ENCODE peak calls at places on chromosomes 1 and 21, in ten cellular contexts. D, L, X, O, N, Z, Q, F, R and G are unnamed samples.

GRCh38 chr1:216015116-216015515 is 408.1 kb downstream of the USH2A start:
- DNase-seq in D (no peak), L (no peak), X (no peak), O (no peak), N (no peak), Z (no peak), Q (no peak), F (no peak), R (no peak), G (no peak)

GRCh38 chr1:2984399-2985061 is 36.7 kb upstream of the ACTRT2 start:
- DNase-seq in D (no peak), L (no peak), X (no peak), O (no peak), N (no peak), Z (no peak), Q (no peak), F (no peak), R (no peak), G (no peak)

GRCh38 chr1:234970731-234971476 is 157.7 kb downstream of the TOMM20 start:
- DNase-seq in D (peak; percentile 47), L (no peak), X (peak; percentile 50), O (no peak), N (no peak), Z (no peak), Q (peak; percentile 74), F (peak; percentile 65), R (peak; percentile 99), G (peak; percentile 85)

GRCh38 chr1:44609412-44609767 is 64.9 kb downstream of the TMEM53 start:
- DNase-seq in D (no peak), L (no peak), X (peak; percentile 52), O (no peak), N (no peak), Z (no peak), Q (peak; percentile 48), F (no peak), R (no peak), G (peak; percentile 19)

GRCh38 chr1:156657971-156658319 is 16.0 kb downstream of the BCAN start:
- DNase-seq in D (no peak), L (no peak), X (no peak), O (no peak), N (no peak), Z (no peak), Q (no peak), F (no peak), R (no peak), G (no peak)

GRCh38 chr1:54118704-54119103 is 34.1 kb downstream of the CDCP2 start:
- DNase-seq in D (no peak), L (no peak), X (no peak), O (no peak), N (no peak), Z (no peak), Q (no peak), F (no peak), R (peak; percentile 61), G (peak; percentile 94)

GRCh38 chr1:206687915-206688442 is 3.3 kb downstream of the MAPKAPK2 start:
- DNase-seq in D (no peak), L (no peak), X (peak; percentile 46), O (no peak), N (no peak), Z (no peak), Q (no peak), F (no peak), R (no peak), G (no peak)

GRCh38 chr1:161810780-161811179 is 44.7 kb downstream of the ATF6 start:
- DNase-seq in D (no peak), L (no peak), X (no peak), O (no peak), N (no peak), Z (no peak), Q (no peak), F (no peak), R (no peak), G (no peak)

GRCh38 chr1:206048582-206048981 is 4.4 kb upstream of the RHEX start:
- DNase-seq in D (no peak), L (no peak), X (no peak), O (no peak), N (no peak), Z (no peak), Q (no peak), F (no peak), R (no peak), G (no peak)

GRCh38 chr1:156616463-156616862 is 2.8 kb upstream of the HAPLN2 start:
- DNase-seq in D (no peak), L (no peak), X (peak; percentile 65), O (no peak), N (no peak), Z (peak; percentile 53), Q (peak; percentile 63), F (no peak), R (peak; percentile 54), G (no peak)

GRCh38 chr1:91789273-91789997 is 96.5 kb downstream of the TGFBR3 start:
- DNase-seq in D (no peak), L (no peak), X (no peak), O (no peak), N (no peak), Z (no peak), Q (no peak), F (no peak), R (no peak), G (no peak)

GRCh38 chr1:204565617-204566582 is 49.7 kb downstream of the MDM4 start:
- DNase-seq in D (peak; percentile 67), L (peak; percentile 89), X (peak; percentile 82), O (peak; percentile 14), N (no peak), Z (no peak), Q (peak; percentile 33), F (no peak), R (peak; percentile 32), G (peak; percentile 65)

GRCh38 chr1:14929547-14930223 is 223.9 kb upstream of the TMEM51 start:
- DNase-seq in D (no peak), L (no peak), X (no peak), O (no peak), N (no peak), Z (no peak), Q (no peak), F (no peak), R (no peak), G (peak; percentile 73)

GRCh38 chr21:41164981-41165650 is 2.8 kb upstream of the BACE2 start:
- DNase-seq in D (no peak), L (no peak), X (peak; percentile 95), O (no peak), N (no peak), Z (no peak), Q (no peak), F (peak; percentile 26), R (no peak), G (no peak)

GRCh38 chr1:19166066-19166465 is 44.0 kb downstream of the UBR4 start:
- DNase-seq in D (no peak), L (no peak), X (peak; percentile 22), O (no peak), N (no peak), Z (no peak), Q (no peak), F (no peak), R (no peak), G (no peak)

GRCh38 chr1:150256549-150257341 is 829 bp upstream of the CA14 start:
- DNase-seq in D (no peak), L (no peak), X (no peak), O (no peak), N (no peak), Z (peak; percentile 53), Q (no peak), F (no peak), R (no peak), G (no peak)

GRCh38 chr21:18144341-18144740 is 100.3 kb upstream of the CHODL start:
- DNase-seq in D (no peak), L (no peak), X (no peak), O (no peak), N (no peak), Z (no peak), Q (no peak), F (no peak), R (no peak), G (no peak)

GRCh38 chr1:25711555-25712298 is 88.3 kb upstream of the SELENON start:
- DNase-seq in D (peak; percentile 59), L (no peak), X (no peak), O (peak; percentile 17), N (no peak), Z (no peak), Q (no peak), F (no peak), R (no peak), G (peak; percentile 51)

GRCh38 chr1:4700801-4701200 is 46.4 kb downstream of the AJAP1 start:
- DNase-seq in D (no peak), L (no peak), X (no peak), O (no peak), N (no peak), Z (no peak), Q (no peak), F (no peak), R (no peak), G (no peak)

GRCh38 chr1:113390871-113391642 is 742 bp downstream of the MAGI3 start:
- DNase-seq in D (peak; percentile 62), L (peak; percentile 41), X (peak; percentile 44), O (peak; percentile 20), N (no peak), Z (no peak), Q (peak; percentile 47), F (peak; percentile 21), R (no peak), G (no peak)

GRCh38 chr1:160726498-160727391 is 12.3 kb upstream of the SLAMF7 start:
- DNase-seq in D (peak; percentile 70), L (peak; percentile 75), X (peak; percentile 75), O (peak; percentile 54), N (no peak), Z (no peak), Q (peak; percentile 34), F (no peak), R (peak; percentile 13), G (no peak)

GRCh38 chr1:6384962-6385672 is 8.4 kb downstream of the ACOT7 start:
- DNase-seq in D (no peak), L (no peak), X (no peak), O (no peak), N (no peak), Z (peak; percentile 58), Q (no peak), F (no peak), R (no peak), G (no peak)

GRCh38 chr1:204426035-204426436 is 14.4 kb upstream of the PPP1R15B start:
- DNase-seq in D (no peak), L (no peak), X (no peak), O (no peak), N (no peak), Z (no peak), Q (peak; percentile 3), F (no peak), R (no peak), G (no peak)

GRCh38 chr21:37009740-37010341 is 3.3 kb downstream of the RIPPLY3 start:
- DNase-seq in D (peak; percentile 80), L (peak; percentile 73), X (peak; percentile 92), O (peak; percentile 63), N (peak; percentile 56), Z (peak; percentile 10), Q (peak; percentile 80), F (peak; percentile 51), R (peak; percentile 49), G (peak; percentile 80)

GRCh38 chr1:95614197-95614596 is 380.2 kb downstream of the RWDD3 start:
- DNase-seq in D (no peak), L (no peak), X (no peak), O (no peak), N (no peak), Z (no peak), Q (no peak), F (no peak), R (no peak), G (no peak)

GRCh38 chr1:200741808-200742207 is 3.1 kb downstream of the CAMSAP2 start:
- DNase-seq in D (no peak), L (no peak), X (no peak), O (no peak), N (no peak), Z (no peak), Q (no peak), F (no peak), R (no peak), G (no peak)

GRCh38 chr1:117607471-117607870 is 1.6 kb downstream of the TENT5C start:
- DNase-seq in D (peak; percentile 74), L (no peak), X (no peak), O (peak; percentile 15), N (peak; percentile 15), Z (no peak), Q (no peak), F (no peak), R (no peak), G (no peak)

GRCh38 chr1:55428236-55428635 is 213.1 kb upstream of the USP24 start:
- DNase-seq in D (no peak), L (no peak), X (no peak), O (no peak), N (no peak), Z (no peak), Q (no peak), F (no peak), R (no peak), G (no peak)